ENCODE peak calls at places on chromosome 5, in five cellular contexts. T is activated CD4-positive, alpha-beta T cell treated with anti-CD3 and anti-CD28 coated beads for 4 hours; S is stimulated activated CD8-positive, alpha-beta memory T cell treated with anti-CD3 and anti-CD28 coated beads, Interleukin-7, amount 100 ng/mL, for 24 hours; Q is dermis microvascular lymphatic vessel endothelial cell; X is LoVo. R is an unnamed sample.

GRCh38 chr5:122008061-122008460 is 46.3 kb downstream of the SRFBP1 start:
- DNase-seq in S (no peak), Q (no peak), T (no peak), X (no peak), R (no peak)

GRCh38 chr5:143002459-143003327 is 232.5 kb downstream of the ARHGAP26 start:
- DNase-seq in T (peak), X (no peak), S (no peak), Q (peak), R (no peak)

GRCh38 chr5:43075319-43076293 is 35.5 kb upstream of the ANXA2R start:
- DNase-seq in X (no peak), T (no peak), S (no peak), Q (no peak), R (no peak)

GRCh38 chr5:7533941-7534340 is 138.0 kb downstream of the ADCY2 start:
- DNase-seq in T (no peak), X (no peak), Q (no peak), S (no peak), R (no peak)

GRCh38 chr5:61277781-61278180 is 54.3 kb upstream of the ZSWIM6 start:
- DNase-seq in S (no peak), X (no peak), Q (no peak), T (no peak), R (no peak)

GRCh38 chr5:146342882-146343865 is 4.5 kb downstream of the POU4F3 start:
- DNase-seq in S (no peak), X (no peak), Q (no peak), T (no peak), R (no peak)

GRCh38 chr5:140114341-140115185 is 654 bp downstream of the PURA start:
- DNase-seq in Q (peak), T (peak), S (no peak), X (peak), R (no peak)

GRCh38 chr5:165325201-165325600 is 1819.8 kb downstream of the MAT2B start:
- DNase-seq in X (no peak), Q (no peak), T (no peak), S (no peak), R (no peak)

GRCh38 chr5:116766470-116766947 is 191.9 kb upstream of the SEMA6A start:
- DNase-seq in S (no peak), X (peak), T (no peak), Q (peak), R (no peak)

GRCh38 chr5:178450121-178450631 is 140.0 kb downstream of the COL23A1 start:
- DNase-seq in X (no peak), T (no peak), Q (no peak), S (no peak), R (no peak)

GRCh38 chr5:74394543-74394923 is 246.0 kb downstream of the ENC1 start:
- DNase-seq in S (no peak), T (no peak), X (no peak), Q (no peak), R (peak)

GRCh38 chr5:36373527-36374086 is 71.9 kb upstream of the RANBP3L start:
- DNase-seq in S (no peak), X (peak), T (no peak), Q (no peak), R (no peak)

GRCh38 chr5:87825583-87825982 is 412.9 kb upstream of the CCNH start:
- DNase-seq in Q (no peak), T (no peak), X (no peak), S (no peak), R (no peak)

GRCh38 chr5:40999966-41000365 is 71.2 kb downstream of the MROH2B start:
- DNase-seq in Q (no peak), S (no peak), X (no peak), T (no peak), R (no peak)

GRCh38 chr5:14557203-14557725 is 24.3 kb upstream of the OTULINL start:
- DNase-seq in X (peak), Q (no peak), S (no peak), T (no peak), R (no peak)

GRCh38 chr5:137279631-137280236 is 219.4 kb downstream of the SPOCK1 start:
- DNase-seq in S (no peak), T (no peak), X (no peak), Q (no peak), R (no peak)

GRCh38 chr5:151022511-151023018 is 2.2 kb downstream of the GPX3 start:
- DNase-seq in Q (peak), T (no peak), S (no peak), X (no peak), R (no peak)

GRCh38 chr5:89946514-89946913 is 463.0 kb downstream of the CETN3 start:
- DNase-seq in X (no peak), Q (no peak), S (no peak), T (no peak), R (no peak)

GRCh38 chr5:73488806-73489205 is 9.4 kb upstream of the BTF3 start:
- DNase-seq in X (no peak), T (no peak), Q (no peak), S (no peak), R (no peak)

GRCh38 chr5:134462761-134463160 is 51.1 kb upstream of the CDKN2AIPNL start:
- DNase-seq in T (no peak), S (no peak), Q (no peak), X (no peak), R (no peak)

GRCh38 chr5:52864376-52864775 is 76.7 kb downstream of the ITGA1 start:
- DNase-seq in T (no peak), X (no peak), Q (no peak), S (no peak), R (no peak)

GRCh38 chr5:142659405-142659804 is 26.5 kb downstream of the FGF1 start:
- DNase-seq in Q (no peak), T (no peak), S (no peak), X (no peak), R (no peak)

GRCh38 chr5:39794511-39794910 is 369.7 kb upstream of the DAB2 start:
- DNase-seq in S (no peak), T (no peak), X (no peak), Q (no peak), R (no peak)

GRCh38 chr5:29885595-29885994 is 1307.9 kb upstream of the CDH6 start:
- DNase-seq in X (no peak), Q (no peak), T (no peak), S (no peak), R (no peak)

GRCh38 chr5:54867310-54867944 is 118.0 kb downstream of the ESM1 start:
- DNase-seq in T (no peak), Q (peak), S (no peak), X (peak), R (no peak)

GRCh38 chr5:22250528-22250927 is 602.6 kb downstream of the CDH12 start:
- DNase-seq in T (no peak), Q (no peak), S (no peak), X (no peak), R (no peak)

GRCh38 chr5:53201746-53202145 is 92.2 kb upstream of the MOCS2 start:
- DNase-seq in S (no peak), T (no peak), X (no peak), Q (no peak), R (no peak)

GRCh38 chr5:16935271-16936149 is 578 bp downstream of the MYO10 start:
- DNase-seq in Q (peak), T (peak), X (peak), S (peak), R (peak)

GRCh38 chr5:38783011-38783551 is 62.7 kb upstream of the OSMR start:
- DNase-seq in S (no peak), T (no peak), X (no peak), Q (peak), R (no peak)

GRCh38 chr5:100890514-100891008 is 12.5 kb downstream of the ST8SIA4 start:
- DNase-seq in S (no peak), Q (no peak), T (no peak), X (peak), R (no peak)

GRCh38 chr5:59542841-59543825 is 350.4 kb downstream of the PDE4D start:
- DNase-seq in X (no peak), S (no peak), T (no peak), Q (peak), R (no peak)

GRCh38 chr5:139523635-139524445 is 37.3 kb upstream of the UBE2D2 start:
- DNase-seq in Q (no peak), S (no peak), T (no peak), X (no peak), R (peak)

GRCh38 chr5:172897691-172898512 is 61.3 kb upstream of the RPL26L1 start:
- DNase-seq in S (no peak), Q (peak), X (no peak), T (no peak), R (no peak)

GRCh38 chr5:9519537-9519936 is 26.3 kb downstream of the SEMA5A start:
- DNase-seq in S (no peak), Q (no peak), X (no peak), T (no peak), R (no peak)

GRCh38 chr5:125054106-125054505 is 307.7 kb upstream of the ZNF608 start:
- DNase-seq in Q (peak), X (no peak), S (no peak), T (no peak), R (no peak)

GRCh38 chr5:87390576-87391199 is 22.0 kb downstream of the CCNH start:
- DNase-seq in X (no peak), Q (no peak), S (no peak), T (no peak), R (no peak)

GRCh38 chr5:120545007-120545406 is 80.9 kb downstream of the PRR16 start:
- DNase-seq in X (no peak), Q (no peak), T (no peak), S (no peak), R (no peak)

GRCh38 chr5:112738180-112738560 is 485 bp downstream of the APC start:
- DNase-seq in X (no peak), S (no peak), Q (peak), T (no peak), R (no peak)

GRCh38 chr5:129400395-129400983 is 59.6 kb upstream of the ADAMTS19 start:
- DNase-seq in X (peak), S (no peak), Q (no peak), T (no peak), R (no peak)

R was measured in H1.